ENCODE peak calls at places on chromosome 19, in seven cellular contexts. U is heart right ventricle, D is EL, A is GM03348, V is head of caudate nucleus, S is HS-5, B is ureter. J is an unnamed sample.

GRCh38 chr19:13834308-13834790 is 39.1 kb downstream of the ZSWIM4 start:
- DNase-seq in U (no peak), D (peak), A (no peak), V (no peak), S (no peak), B (no peak), J (no peak)

GRCh38 chr19:43774103-43774939 is 6.5 kb downstream of the KCNN4 start:
- DNase-seq in U (peak), D (peak), A (peak), V (peak), S (no peak), B (no peak), J (no peak)

GRCh38 chr19:8468124-8468523 is 23.3 kb downstream of the HNRNPM start:
- DNase-seq in U (no peak), D (no peak), A (no peak), V (no peak), S (no peak), B (no peak), J (no peak)

GRCh38 chr19:51166846-51167490 is 24.9 kb downstream of the SIGLEC7 start:
- DNase-seq in U (no peak), D (no peak), A (no peak), V (peak), S (no peak), B (no peak), J (peak)

GRCh38 chr19:19215792-19216191 is 4.0 kb downstream of the NCAN start:
- DNase-seq in U (no peak), D (no peak), A (no peak), V (no peak), S (no peak), B (no peak), J (no peak)

GRCh38 chr19:49389406-49389805 is 1.4 kb downstream of the KASH5 start:
- DNase-seq in U (no peak), D (no peak), A (no peak), V (no peak), S (no peak), B (no peak), J (no peak)

GRCh38 chr19:37346091-37346490 is 24.8 kb upstream of the ZNF527 start:
- DNase-seq in U (no peak), D (no peak), A (no peak), V (no peak), S (no peak), B (no peak), J (no peak)

GRCh38 chr19:57242821-57243220 is 2.4 kb downstream of the ZNF805 start:
- DNase-seq in U (no peak), D (no peak), A (no peak), V (no peak), S (no peak), B (no peak), J (no peak)

GRCh38 chr19:45640849-45641273 is 1.7 kb upstream of the EML2 start:
- DNase-seq in U (peak), D (no peak), A (no peak), V (no peak), S (no peak), B (peak), J (no peak)

GRCh38 chr19:43501661-43502418 is 2.7 kb downstream of the PHLDB3 start:
- DNase-seq in U (no peak), D (no peak), A (no peak), V (no peak), S (no peak), B (no peak), J (no peak)

J was measured in central memory CD8-positive, alpha-beta T cell.